ENCODE peak calls at places on chromosomes 1 and 21, in six cellular contexts. D is neuronal stem cell, G is H9, J is IMR-90, Y is mesendoderm, K is H1. L is an unnamed sample.

GRCh38 chr1:230002164-230002803 is 64.8 kb upstream of the GALNT2 start:
- DNase-seq in D (no peak), G (no peak), J (no peak), Y (no peak), K (no peak), L (no peak)

GRCh38 chr1:118247593-118247992 is 62.6 kb upstream of the SPAG17 start:
- DNase-seq in D (no peak), G (peak), J (peak), Y (peak), K (no peak), L (peak)

GRCh38 chr1:225508538-225509375 is 80.9 kb upstream of the LBR start:
- DNase-seq in D (peak), G (no peak), J (peak), Y (peak), K (peak), L (peak)

GRCh38 chr1:26290061-26290415 is 10.2 kb downstream of the SH3BGRL3 start:
- DNase-seq in D (no peak), G (no peak), J (no peak), Y (no peak), K (no peak), L (no peak)

GRCh38 chr1:33399375-33399774 is 31.5 kb downstream of the PHC2 start:
- DNase-seq in D (no peak), G (no peak), J (no peak), Y (no peak), K (no peak), L (no peak)

GRCh38 chr1:39116868-39117728 is 87.4 kb upstream of the MACF1 start:
- DNase-seq in D (no peak), G (no peak), J (no peak), Y (no peak), K (no peak), L (peak)

GRCh38 chr1:89065077-89065868 is at the start of gene GBP1:
- DNase-seq in D (no peak), G (no peak), J (peak), Y (no peak), K (no peak), L (peak)

GRCh38 chr1:192506741-192507155 is 68.8 kb upstream of the RGS1 start:
- DNase-seq in D (no peak), G (no peak), J (peak), Y (peak), K (no peak), L (peak)

GRCh38 chr1:115266729-115267421 is 71.2 kb downstream of the NGF start:
- DNase-seq in D (no peak), G (no peak), J (peak), Y (no peak), K (no peak), L (no peak)

GRCh38 chr21:36663033-36663855 is 35.7 kb upstream of the SIM2 start:
- DNase-seq in D (no peak), G (no peak), J (peak), Y (no peak), K (no peak), L (no peak)

GRCh38 chr21:38948377-38948776 is 142.6 kb downstream of the ETS2 start:
- DNase-seq in D (no peak), G (no peak), J (peak), Y (no peak), K (no peak), L (no peak)

GRCh38 chr1:205258313-205259176 is 30.8 kb downstream of the TMCC2 start:
- DNase-seq in D (no peak), G (no peak), J (peak), Y (peak), K (no peak), L (peak)

GRCh38 chr1:48677306-48678287 is 99.1 kb downstream of the BEND5 start:
- DNase-seq in D (peak), G (peak), J (peak), Y (peak), K (peak), L (peak)

GRCh38 chr1:45922813-45923212 is 119.4 kb downstream of the MAST2 start:
- DNase-seq in D (no peak), G (no peak), J (no peak), Y (no peak), K (no peak), L (no peak)

GRCh38 chr1:94093996-94094395 is 27.0 kb downstream of the ABCA4 start:
- DNase-seq in D (no peak), G (no peak), J (peak), Y (no peak), K (no peak), L (no peak)

GRCh38 chr1:225847610-225848009 is 34.6 kb downstream of the TMEM63A start:
- DNase-seq in D (no peak), G (peak), J (no peak), Y (no peak), K (no peak), L (no peak)

GRCh38 chr1:6307099-6307498 is 46.2 kb upstream of the GPR153 start:
- DNase-seq in D (no peak), G (no peak), J (peak), Y (no peak), K (no peak), L (no peak)

GRCh38 chr1:116806245-116806644 is 52.0 kb downstream of the CD2 start:
- DNase-seq in D (no peak), G (no peak), J (no peak), Y (no peak), K (no peak), L (no peak)

GRCh38 chr1:150407330-150407729 is 43.4 kb downstream of the RPRD2 start:
- DNase-seq in D (no peak), G (no peak), J (no peak), Y (no peak), K (no peak), L (no peak)

GRCh38 chr1:180231506-180232420 is 1.7 kb downstream of the LHX4 start:
- DNase-seq in D (no peak), G (peak), J (peak), Y (peak), K (peak), L (peak)

GRCh38 chr21:14382486-14382834 is 486 bp downstream of the HSPA13 start:
- DNase-seq in D (no peak), G (no peak), J (peak), Y (peak), K (no peak), L (no peak)

GRCh38 chr1:53551428-53551995 is 92.3 kb downstream of the DMRTB1 start:
- DNase-seq in D (no peak), G (no peak), J (no peak), Y (no peak), K (no peak), L (no peak)
- H3K4ac ChIP-seq in D (no peak), G (no peak), J (no peak), Y (no peak), K (no peak), L (no peak)

DNA sequence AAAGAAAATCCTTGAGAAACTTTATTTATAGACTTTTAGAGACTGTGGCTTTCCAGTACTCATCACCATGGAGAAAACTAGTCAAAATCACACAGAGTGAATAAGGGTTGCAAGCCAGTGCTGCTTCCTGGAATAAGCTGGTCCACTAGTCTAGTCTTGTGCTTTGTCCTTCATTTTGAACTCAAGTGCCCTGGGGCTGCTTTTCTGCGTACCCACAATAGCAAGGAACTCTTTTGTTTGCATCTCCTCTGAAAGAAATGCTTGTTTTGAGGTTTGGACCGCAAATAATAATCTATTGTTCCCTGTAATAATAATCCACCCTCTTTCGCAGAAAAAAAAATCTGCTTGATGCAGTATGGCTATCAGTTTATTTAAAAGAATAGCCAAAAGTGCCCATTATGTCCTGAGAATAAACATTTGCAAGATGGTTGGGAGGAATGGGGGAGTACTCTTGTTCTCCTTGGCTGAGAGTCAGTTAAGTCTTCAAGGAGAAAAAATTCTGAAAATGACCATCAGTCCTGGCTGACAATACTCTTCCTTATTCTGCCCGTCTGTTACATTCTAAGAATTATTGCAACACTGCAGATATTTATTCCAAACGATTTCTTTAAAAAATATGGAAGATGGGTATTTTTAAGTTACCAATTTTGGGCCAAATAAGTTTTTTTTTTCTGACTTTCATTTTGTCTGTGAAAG is 41.9 kb downstream of the MPZL1 start:
- DNase-seq in D (no peak), G (no peak), J (no peak), Y (no peak), K (no peak), L (no peak)
- H3K4ac ChIP-seq in D (no peak), G (no peak), J (no peak), Y (no peak), K (no peak), L (no peak)

DNA sequence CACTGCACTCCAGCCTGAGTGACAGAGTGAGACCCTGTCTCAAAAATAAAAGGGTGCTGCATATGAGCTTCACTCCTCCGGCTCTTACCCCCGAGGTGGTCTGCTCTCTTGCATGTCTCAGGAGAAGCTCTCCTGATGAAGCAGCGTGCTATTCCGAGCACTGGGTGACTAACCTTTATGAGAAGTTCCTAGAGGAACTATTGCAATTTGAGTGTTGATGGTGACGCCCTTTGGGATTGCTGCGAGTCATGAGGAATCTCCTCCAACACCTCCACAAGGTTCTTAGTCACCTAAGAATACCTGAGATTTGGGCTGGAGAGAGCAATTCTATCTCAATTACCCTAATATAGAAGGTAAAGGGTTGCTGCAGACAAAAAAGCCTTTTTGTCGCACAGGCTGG is 40.8 kb upstream of the TINAGL1 start:
- DNase-seq in D (no peak), G (no peak), J (no peak), Y (no peak), K (no peak), L (no peak)
- H3K4ac ChIP-seq in D (no peak), G (no peak), J (no peak), Y (no peak), K (no peak), L (no peak)

GRCh38 chr1:156212833-156213643 is at the start of gene PMF1:
- DNase-seq in D (peak), G (peak), J (peak), Y (peak), K (peak), L (peak)
- H3K4ac ChIP-seq in D (peak), G (no peak), J (peak), Y (peak), K (peak), L (peak)

GRCh38 chr1:201740086-201740541 is 88.8 kb upstream of the IPO9 start:
- DNase-seq in D (no peak), G (peak), J (no peak), Y (peak), K (peak), L (no peak)
- H3K4ac ChIP-seq in D (peak), G (no peak), J (no peak), Y (peak), K (no peak), L (peak)

GRCh38 chr1:100499412-100499811 is 38.5 kb upstream of the GPR88 start:
- DNase-seq in D (no peak), G (no peak), J (peak), Y (no peak), K (no peak), L (no peak)
- H3K4ac ChIP-seq in D (no peak), G (no peak), J (no peak), Y (no peak), K (no peak), L (no peak)

L was measured in mesenchymal stem cell.